ENCODE peak calls at places on chromosomes 7 and 10, in five cellular contexts. B, A, M, P and O are unnamed samples.

GRCh38 chr10:55449981-55450380 is 649.0 kb upstream of the PCDH15 start:
- DNase-seq in B (no peak), A (no peak), M (no peak), P (no peak), O (no peak)

GRCh38 chr10:58921366-58921947 is 255.0 kb upstream of the PHYHIPL start:
- DNase-seq in B (no peak), A (no peak), M (no peak), P (no peak), O (no peak)

GRCh38 chr10:7362451-7362850 is 48.4 kb downstream of the SFMBT2 start:
- DNase-seq in B (no peak), A (peak), M (no peak), P (no peak), O (no peak)

GRCh38 chr7:134141868-134142264 is 14.7 kb downstream of the LRGUK start:
- DNase-seq in B (no peak), A (no peak), M (no peak), P (no peak), O (no peak)

GRCh38 chr7:37198188-37198905 is 250.3 kb downstream of the ELMO1 start:
- DNase-seq in B (no peak), A (no peak), M (no peak), P (no peak), O (no peak)

GRCh38 chr7:140926021-140926812 is 1.5 kb upstream of the BRAF start:
- DNase-seq in B (no peak), A (no peak), M (no peak), P (no peak), O (no peak)

GRCh38 chr7:158595068-158595467 is 7.4 kb upstream of the PTPRN2 start:
- DNase-seq in B (peak), A (peak), M (no peak), P (peak), O (peak)

GRCh38 chr10:63105811-63106755 is 27.0 kb upstream of the NRBF2 start:
- DNase-seq in B (no peak), A (peak), M (peak), P (peak), O (no peak)

GRCh38 chr10:124478517-124478916 is 16.9 kb downstream of the LHPP start:
- DNase-seq in B (no peak), A (no peak), M (no peak), P (no peak), O (no peak)

GRCh38 chr10:122018951-122019413 is 30.0 kb downstream of the TACC2 start:
- DNase-seq in B (no peak), A (no peak), M (no peak), P (no peak), O (no peak)

GRCh38 chr10:14923972-14924371 is 29.9 kb downstream of the DCLRE1C start:
- DNase-seq in B (no peak), A (no peak), M (no peak), P (no peak), O (no peak)

GRCh38 chr10:27620425-27621397 is 116.6 kb downstream of the RAB18 start:
- DNase-seq in B (no peak), A (peak), M (no peak), P (no peak), O (no peak)

GRCh38 chr7:93374345-93374940 is 142.3 kb downstream of the VPS50 start:
- DNase-seq in B (peak), A (peak), M (no peak), P (peak), O (peak)

GRCh38 chr10:6321880-6322279 is 119.1 kb downstream of the PFKFB3 start:
- DNase-seq in B (no peak), A (peak), M (no peak), P (peak), O (no peak)

GRCh38 chr7:517848-518629 is 1.6 kb downstream of the PDGFA start:
- DNase-seq in B (peak), A (peak), M (no peak), P (peak), O (peak)

GRCh38 chr7:157150825-157151412 is 12.2 kb downstream of the UBE3C start:
- DNase-seq in B (peak), A (peak), M (no peak), P (peak), O (peak)

GRCh38 chr10:74822583-74823089 is 3.8 kb upstream of the KAT6B start:
- DNase-seq in B (no peak), A (peak), M (no peak), P (no peak), O (no peak)

GRCh38 chr10:74823791-74824183 is 2.6 kb upstream of the KAT6B start:
- DNase-seq in B (no peak), A (peak), M (no peak), P (no peak), O (no peak)

GRCh38 chr10:74825033-74825370 is 1.4 kb upstream of the KAT6B start:
- DNase-seq in B (peak), A (no peak), M (no peak), P (peak), O (no peak)

GRCh38 chr10:74825371-74826141 is 844 bp upstream of the KAT6B start:
- DNase-seq in B (peak), A (no peak), M (no peak), P (no peak), O (no peak)

GRCh38 chr10:74824184-74825032 is 2.0 kb upstream of the KAT6B start:
- DNase-seq in B (no peak), A (no peak), M (no peak), P (no peak), O (no peak)
- H3K4ac ChIP-seq in B (no peak), A (peak), M (peak), P (peak), O (peak)

GRCh38 chr7:51316262-51316665 is 345 bp downstream of the COBL start:
- DNase-seq in B (no peak), A (no peak), M (no peak), P (no peak), O (peak)
- H3K4ac ChIP-seq in B (no peak), A (no peak), M (no peak), P (no peak), O (no peak)

GRCh38 chr10:128868481-128868880 is 598.6 kb upstream of the MGMT start:
- DNase-seq in B (no peak), A (no peak), M (no peak), P (no peak), O (no peak)

GRCh38 chr10:128871671-128872231 is 595.3 kb upstream of the MGMT start:
- DNase-seq in B (no peak), A (no peak), M (no peak), P (no peak), O (no peak)

GRCh38 chr10:128869101-128869712 is 597.8 kb upstream of the MGMT start:
- DNase-seq in B (no peak), A (no peak), M (no peak), P (no peak), O (no peak)

GRCh38 chr10:128873408-128873807 is 593.6 kb upstream of the MGMT start:
- DNase-seq in B (no peak), A (no peak), M (no peak), P (no peak), O (no peak)

DNA sequence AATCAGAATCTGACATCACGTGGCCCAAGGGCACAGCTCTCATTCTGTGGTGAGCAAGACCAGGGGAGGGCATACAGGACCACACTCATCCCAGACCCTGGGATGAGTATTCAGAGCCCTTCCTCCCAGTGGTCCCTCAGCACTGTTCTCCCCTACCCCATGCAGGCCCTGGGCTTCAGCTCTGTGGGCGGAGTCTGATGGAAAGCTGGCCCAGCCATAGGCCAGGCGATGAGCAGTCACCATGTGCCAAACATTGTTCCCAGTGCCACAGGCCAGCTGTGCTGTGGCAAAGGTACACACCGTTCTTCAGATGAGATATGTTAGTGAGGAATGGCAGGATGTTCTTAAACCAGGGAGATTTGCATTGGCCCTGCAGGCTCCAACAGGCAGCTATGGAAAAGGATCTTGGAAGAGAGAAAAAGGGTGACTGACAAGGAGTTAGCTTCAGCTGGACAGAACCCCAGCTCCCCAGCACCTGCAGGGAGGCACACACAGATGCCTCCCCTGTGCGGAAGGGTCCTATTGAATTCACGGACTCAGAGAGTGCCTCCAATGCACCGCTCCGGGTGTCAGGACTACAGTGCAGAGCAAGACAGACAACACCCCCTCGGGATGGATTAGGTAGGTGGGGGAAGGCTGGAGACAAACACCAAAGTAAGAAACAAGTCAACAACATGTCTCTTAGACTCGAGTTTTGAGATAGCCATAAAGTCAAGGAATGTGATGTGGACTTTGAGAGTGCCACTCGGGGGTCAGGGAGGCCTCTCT is 596.0 kb upstream of the MGMT start:
- DNase-seq in B (no peak), A (no peak), M (no peak), P (no peak), O (no peak)
- H3K4ac ChIP-seq in B (no peak), A (no peak), M (no peak), P (no peak), O (no peak)

GRCh38 chr10:97445722-97446639 is at the start of the genes EXOSC1 and ZDHHC16:
- DNase-seq in B (peak), A (peak), M (peak), P (peak), O (peak)

GRCh38 chr10:97444212-97444611 is 1.6 kb downstream of the EXOSC1 start:
- DNase-seq in B (no peak), A (no peak), M (no peak), P (no peak), O (no peak)

GRCh38 chr10:97442277-97442676 is 3.5 kb downstream of the EXOSC1 start:
- DNase-seq in B (no peak), A (no peak), M (no peak), P (no peak), O (no peak)

GRCh38 chr10:97450828-97451227 is 4.9 kb downstream of the ZDHHC16 start:
- DNase-seq in B (no peak), A (no peak), M (no peak), P (no peak), O (peak)

DNA sequence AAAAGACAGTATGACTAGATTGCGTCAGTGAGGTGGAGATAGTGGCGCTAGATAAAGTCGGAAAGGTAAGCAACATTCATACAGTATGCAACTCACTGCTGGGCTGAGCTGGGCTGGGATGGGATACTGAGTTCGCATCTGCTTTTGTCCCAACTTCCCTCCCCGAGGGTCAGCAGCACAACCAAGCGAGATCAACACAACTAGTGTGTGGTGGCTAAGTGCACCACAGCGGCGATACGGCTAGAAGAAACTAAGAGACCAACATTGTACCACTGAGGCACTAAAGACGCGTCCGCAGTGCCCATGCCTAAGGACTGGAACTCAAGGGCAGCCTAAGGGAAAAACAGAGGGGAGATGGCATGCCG is 467 bp downstream of the EXOSC1 start:
- DNase-seq in B (no peak), A (no peak), M (no peak), P (no peak), O (no peak)
- H3K4ac ChIP-seq in B (no peak), A (peak), M (peak), P (peak), O (peak)